ENCODE peak calls at places on chromosomes 4 and X, in ten cellular contexts. One of them, this sample, is unnamed.
A peak's percentile ranks its signal among the peaks of the same experiment; 100 is the strongest.

GRCh38 chrX:123190096-123190495 is 6.0 kb downstream of the GRIA3 start:
- DNase-seq in dorsolateral prefrontal cortex: no peak
- DNase-seq in ovary: no peak
- DNase-seq in upper lobe of right lung: no peak
- DNase-seq in psoas muscle: no peak
- DNase-seq in MM.1S: no peak
- DNase-seq in choroid plexus epithelial cell: no peak
- DNase-seq in endothelial cell of umbilical vein: no peak
- DNase-seq in astrocyte of the spinal cord: no peak
- DNase-seq in pancreas: no peak
- DNase-seq in this sample: no peak

GRCh38 chr4:56908206-56909082 is 744 bp downstream of the REST start:
- DNase-seq in dorsolateral prefrontal cortex: peak; percentile 49
- DNase-seq in ovary: peak; percentile 62
- DNase-seq in upper lobe of right lung: peak; percentile 89
- DNase-seq in psoas muscle: peak; percentile 77
- DNase-seq in MM.1S: peak; percentile 76
- DNase-seq in choroid plexus epithelial cell: peak; percentile 71
- DNase-seq in endothelial cell of umbilical vein: peak; percentile 76
- DNase-seq in astrocyte of the spinal cord: peak; percentile 74
- DNase-seq in pancreas: peak; percentile 68
- DNase-seq in this sample: no peak

GRCh38 chr4:119955256-119955655 is 111.4 kb downstream of the MAD2L1 start:
- DNase-seq in dorsolateral prefrontal cortex: no peak
- DNase-seq in ovary: no peak
- DNase-seq in upper lobe of right lung: no peak
- DNase-seq in psoas muscle: no peak
- DNase-seq in MM.1S: no peak
- DNase-seq in choroid plexus epithelial cell: peak; percentile 90
- DNase-seq in endothelial cell of umbilical vein: no peak
- DNase-seq in astrocyte of the spinal cord: no peak
- DNase-seq in pancreas: no peak
- DNase-seq in this sample: no peak

GRCh38 chr4:76212851-76213414 is 691 bp downstream of the SCARB2 start:
- DNase-seq in dorsolateral prefrontal cortex: no peak
- DNase-seq in ovary: no peak
- DNase-seq in upper lobe of right lung: no peak
- DNase-seq in psoas muscle: no peak
- DNase-seq in MM.1S: peak; percentile 73
- DNase-seq in choroid plexus epithelial cell: peak; percentile 64
- DNase-seq in endothelial cell of umbilical vein: peak; percentile 45
- DNase-seq in astrocyte of the spinal cord: peak; percentile 26
- DNase-seq in pancreas: no peak
- DNase-seq in this sample: no peak

GRCh38 chr4:128635141-128635911 is 174.2 kb upstream of the JADE1 start:
- DNase-seq in dorsolateral prefrontal cortex: peak; percentile 89
- DNase-seq in ovary: no peak
- DNase-seq in upper lobe of right lung: peak; percentile 86
- DNase-seq in psoas muscle: peak; percentile 85
- DNase-seq in MM.1S: no peak
- DNase-seq in choroid plexus epithelial cell: peak; percentile 26
- DNase-seq in endothelial cell of umbilical vein: no peak
- DNase-seq in astrocyte of the spinal cord: peak; percentile 80
- DNase-seq in pancreas: peak; percentile 93
- DNase-seq in this sample: no peak

GRCh38 chrX:1564750-1565683 is 26.4 kb upstream of the AKAP17A start:
- DNase-seq in dorsolateral prefrontal cortex: no peak
- DNase-seq in ovary: no peak
- DNase-seq in upper lobe of right lung: peak; percentile 2
- DNase-seq in psoas muscle: no peak
- DNase-seq in MM.1S: no peak
- DNase-seq in choroid plexus epithelial cell: no peak
- DNase-seq in endothelial cell of umbilical vein: no peak
- DNase-seq in astrocyte of the spinal cord: no peak
- DNase-seq in pancreas: no peak
- DNase-seq in this sample: no peak

GRCh38 chr4:103885152-103885551 is 165.4 kb upstream of the TACR3 start:
- DNase-seq in dorsolateral prefrontal cortex: no peak
- DNase-seq in ovary: no peak
- DNase-seq in upper lobe of right lung: no peak
- DNase-seq in psoas muscle: no peak
- DNase-seq in MM.1S: no peak
- DNase-seq in choroid plexus epithelial cell: no peak
- DNase-seq in endothelial cell of umbilical vein: no peak
- DNase-seq in astrocyte of the spinal cord: no peak
- DNase-seq in pancreas: no peak
- DNase-seq in this sample: no peak

GRCh38 chr4:4673070-4673469 is 131.2 kb upstream of the STX18 start:
- DNase-seq in dorsolateral prefrontal cortex: no peak
- DNase-seq in ovary: no peak
- DNase-seq in upper lobe of right lung: no peak
- DNase-seq in psoas muscle: no peak
- DNase-seq in MM.1S: no peak
- DNase-seq in choroid plexus epithelial cell: no peak
- DNase-seq in endothelial cell of umbilical vein: peak; percentile 28
- DNase-seq in astrocyte of the spinal cord: no peak
- DNase-seq in pancreas: no peak
- DNase-seq in this sample: no peak

GRCh38 chr4:53929955-53930798 is 134.2 kb downstream of the CHIC2 start:
- DNase-seq in dorsolateral prefrontal cortex: peak; percentile 55
- DNase-seq in ovary: peak; percentile 76
- DNase-seq in upper lobe of right lung: no peak
- DNase-seq in psoas muscle: peak; percentile 66
- DNase-seq in MM.1S: peak; percentile 60
- DNase-seq in choroid plexus epithelial cell: peak; percentile 94
- DNase-seq in endothelial cell of umbilical vein: peak; percentile 88
- DNase-seq in astrocyte of the spinal cord: peak; percentile 87
- DNase-seq in pancreas: peak; percentile 58
- DNase-seq in this sample: peak; percentile 77

GRCh38 chr4:3673176-3673575 is 93.0 kb upstream of the ADRA2C start:
- DNase-seq in dorsolateral prefrontal cortex: no peak
- DNase-seq in ovary: no peak
- DNase-seq in upper lobe of right lung: peak; percentile 23
- DNase-seq in psoas muscle: peak; percentile 5
- DNase-seq in MM.1S: no peak
- DNase-seq in choroid plexus epithelial cell: no peak
- DNase-seq in endothelial cell of umbilical vein: no peak
- DNase-seq in astrocyte of the spinal cord: no peak
- DNase-seq in pancreas: no peak
- DNase-seq in this sample: no peak

GRCh38 chrX:23792861-23793553 is 10.0 kb downstream of the SAT1 start:
- DNase-seq in dorsolateral prefrontal cortex: no peak
- DNase-seq in ovary: no peak
- DNase-seq in upper lobe of right lung: no peak
- DNase-seq in psoas muscle: no peak
- DNase-seq in MM.1S: no peak
- DNase-seq in choroid plexus epithelial cell: peak; percentile 7
- DNase-seq in endothelial cell of umbilical vein: peak; percentile 52
- DNase-seq in astrocyte of the spinal cord: peak; percentile 15
- DNase-seq in pancreas: no peak
- DNase-seq in this sample: no peak

GRCh38 chr4:159048166-159048886 is 54.6 kb upstream of the RAPGEF2 start:
- DNase-seq in dorsolateral prefrontal cortex: peak; percentile 65
- DNase-seq in ovary: peak; percentile 49
- DNase-seq in upper lobe of right lung: peak; percentile 81
- DNase-seq in psoas muscle: peak; percentile 67
- DNase-seq in MM.1S: no peak
- DNase-seq in choroid plexus epithelial cell: peak; percentile 81
- DNase-seq in endothelial cell of umbilical vein: peak; percentile 89
- DNase-seq in astrocyte of the spinal cord: peak; percentile 72
- DNase-seq in pancreas: peak; percentile 75
- DNase-seq in this sample: no peak

GRCh38 chrX:133749951-133750350 is 235.4 kb downstream of the GPC3 start:
- DNase-seq in dorsolateral prefrontal cortex: no peak
- DNase-seq in ovary: no peak
- DNase-seq in upper lobe of right lung: no peak
- DNase-seq in psoas muscle: no peak
- DNase-seq in MM.1S: no peak
- DNase-seq in choroid plexus epithelial cell: no peak
- DNase-seq in endothelial cell of umbilical vein: no peak
- DNase-seq in astrocyte of the spinal cord: no peak
- DNase-seq in pancreas: no peak
- DNase-seq in this sample: no peak

GRCh38 chr4:33381806-33382205 is 2661.6 kb downstream of the PCDH7 start:
- DNase-seq in dorsolateral prefrontal cortex: no peak
- DNase-seq in ovary: no peak
- DNase-seq in upper lobe of right lung: no peak
- DNase-seq in psoas muscle: no peak
- DNase-seq in MM.1S: no peak
- DNase-seq in choroid plexus epithelial cell: no peak
- DNase-seq in endothelial cell of umbilical vein: no peak
- DNase-seq in astrocyte of the spinal cord: no peak
- DNase-seq in pancreas: no peak
- DNase-seq in this sample: no peak

GRCh38 chrX:9785944-9786741 is at the start of gene SHROOM2:
- DNase-seq in dorsolateral prefrontal cortex: no peak
- DNase-seq in ovary: peak; percentile 53
- DNase-seq in upper lobe of right lung: peak; percentile 66
- DNase-seq in psoas muscle: no peak
- DNase-seq in MM.1S: no peak
- DNase-seq in choroid plexus epithelial cell: no peak
- DNase-seq in endothelial cell of umbilical vein: no peak
- DNase-seq in astrocyte of the spinal cord: no peak
- DNase-seq in pancreas: peak; percentile 25
- DNase-seq in this sample: no peak

GRCh38 chr4:15695240-15695699 is 7.6 kb upstream of the BST1 start:
- DNase-seq in dorsolateral prefrontal cortex: no peak
- DNase-seq in ovary: no peak
- DNase-seq in upper lobe of right lung: no peak
- DNase-seq in psoas muscle: no peak
- DNase-seq in MM.1S: no peak
- DNase-seq in choroid plexus epithelial cell: peak; percentile 78
- DNase-seq in endothelial cell of umbilical vein: peak; percentile 43
- DNase-seq in astrocyte of the spinal cord: peak; percentile 98
- DNase-seq in pancreas: no peak
- DNase-seq in this sample: peak; percentile 98
- TF ChIP-seq CTCF in dorsolateral prefrontal cortex: no peak
- TF ChIP-seq CTCF in ovary: no peak
- TF ChIP-seq CTCF in upper lobe of right lung: no peak
- TF ChIP-seq CTCF in psoas muscle: no peak
- TF ChIP-seq CTCF in MM.1S: no peak
- TF ChIP-seq CTCF in choroid plexus epithelial cell: no peak
- TF ChIP-seq CTCF in endothelial cell of umbilical vein: no peak
- TF ChIP-seq CTCF in astrocyte of the spinal cord: no peak
- TF ChIP-seq CTCF in pancreas: no peak
- TF ChIP-seq CTCF in this sample: no peak

DNA sequence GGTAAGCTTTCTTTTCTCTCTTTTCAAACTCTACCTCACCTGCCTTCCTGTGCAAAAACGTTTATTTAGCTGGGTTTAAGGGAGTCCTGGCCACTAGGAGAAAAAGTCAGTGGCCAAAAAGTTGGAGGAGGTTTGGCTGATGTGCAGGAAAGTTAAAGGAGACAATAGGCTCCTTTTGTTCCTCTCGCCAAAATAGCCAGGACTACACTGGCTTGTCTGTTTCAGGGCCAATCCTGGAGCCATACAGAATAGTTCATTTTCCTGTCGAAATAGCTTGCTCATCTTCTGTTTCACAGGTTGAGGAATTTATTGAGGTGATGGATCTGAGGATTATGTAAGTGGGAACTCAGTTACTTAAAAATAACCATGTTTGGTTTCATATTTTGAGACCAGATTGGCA is 423 bp downstream of the HEPH start:
- DNase-seq in dorsolateral prefrontal cortex: no peak
- DNase-seq in ovary: no peak
- DNase-seq in upper lobe of right lung: no peak
- DNase-seq in psoas muscle: no peak
- DNase-seq in MM.1S: no peak
- DNase-seq in choroid plexus epithelial cell: no peak
- DNase-seq in endothelial cell of umbilical vein: no peak
- DNase-seq in astrocyte of the spinal cord: no peak
- DNase-seq in pancreas: no peak
- DNase-seq in this sample: no peak
- H3K4me3 ChIP-seq in dorsolateral prefrontal cortex: peak overlapping the region; percentile 33
- H3K4me3 ChIP-seq in ovary: peak overlapping the region; percentile 21
- H3K4me3 ChIP-seq in upper lobe of right lung: peak overlapping the region; percentile 36
- H3K4me3 ChIP-seq in psoas muscle: peak overlapping the region; percentile 22
- H3K4me3 ChIP-seq in MM.1S: no peak overlapping the region
- H3K4me3 ChIP-seq in choroid plexus epithelial cell: peak overlapping the region; percentile 10
- H3K4me3 ChIP-seq in endothelial cell of umbilical vein: no peak overlapping the region
- H3K4me3 ChIP-seq in astrocyte of the spinal cord: peak overlapping the region; percentile 8
- H3K4me3 ChIP-seq in pancreas: no peak overlapping the region
- H3K4me3 ChIP-seq in this sample: peak overlapping the region; percentile 23

GRCh38 chr4:20543131-20543530 is 157.1 kb upstream of the PACRGL start:
- DNase-seq in dorsolateral prefrontal cortex: no peak
- DNase-seq in ovary: no peak
- DNase-seq in upper lobe of right lung: no peak
- DNase-seq in psoas muscle: no peak
- DNase-seq in MM.1S: no peak
- DNase-seq in choroid plexus epithelial cell: no peak
- DNase-seq in endothelial cell of umbilical vein: no peak
- DNase-seq in astrocyte of the spinal cord: no peak
- DNase-seq in pancreas: no peak
- DNase-seq in this sample: no peak
- TF ChIP-seq CTCF in dorsolateral prefrontal cortex: no peak
- TF ChIP-seq CTCF in ovary: no peak
- TF ChIP-seq CTCF in upper lobe of right lung: no peak
- TF ChIP-seq CTCF in psoas muscle: no peak
- TF ChIP-seq CTCF in MM.1S: no peak
- TF ChIP-seq CTCF in choroid plexus epithelial cell: no peak
- TF ChIP-seq CTCF in endothelial cell of umbilical vein: no peak
- TF ChIP-seq CTCF in astrocyte of the spinal cord: no peak
- TF ChIP-seq CTCF in pancreas: no peak
- TF ChIP-seq CTCF in this sample: no peak

DNA sequence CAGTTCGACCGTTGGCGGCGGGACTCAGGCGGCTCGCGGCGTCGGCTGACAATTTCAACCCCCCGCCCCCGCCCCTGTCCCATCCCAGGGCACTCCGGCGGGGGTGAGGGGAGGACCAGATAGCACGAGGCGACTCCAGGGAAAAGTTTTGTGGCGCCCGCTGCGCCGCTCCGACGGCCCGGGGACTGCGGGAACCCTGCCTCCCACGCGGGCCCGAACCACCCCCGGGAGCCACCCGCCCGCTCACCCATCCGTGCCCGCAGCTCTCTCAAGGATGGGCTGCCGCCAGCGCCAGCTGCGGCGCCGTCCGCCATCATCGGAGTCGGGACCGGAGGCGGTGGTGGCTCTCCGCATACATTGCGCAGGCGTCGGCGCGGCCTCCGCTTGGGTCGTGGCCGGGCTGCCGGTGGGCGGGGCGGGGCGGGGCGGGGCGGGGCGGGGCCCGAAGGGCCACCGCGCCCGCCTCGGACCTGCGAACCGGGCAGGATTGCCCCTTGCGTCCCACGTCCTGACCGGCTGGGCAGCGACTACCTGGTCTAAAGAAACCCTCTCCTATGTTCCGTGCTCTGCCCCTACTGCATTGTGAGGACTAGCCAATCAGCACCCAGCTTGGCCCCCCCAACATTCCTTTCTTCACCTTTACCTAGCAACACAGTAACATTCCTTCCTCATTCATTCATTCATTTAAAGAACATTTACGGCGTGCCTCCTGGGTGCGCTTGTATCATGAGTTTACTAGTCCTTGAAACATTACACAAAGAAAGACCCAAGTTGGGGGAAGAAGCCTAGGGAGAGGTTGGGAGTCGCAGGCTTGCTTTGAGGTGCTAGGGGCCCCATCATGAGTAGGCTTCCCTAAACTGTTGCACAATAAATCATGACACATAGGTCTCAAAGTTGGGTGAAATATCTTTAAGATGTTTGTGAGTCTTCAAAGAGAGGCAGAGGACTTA is at the start of gene MAP7D3:
- DNase-seq in dorsolateral prefrontal cortex: peak; percentile 54
- DNase-seq in ovary: peak; percentile 52
- DNase-seq in upper lobe of right lung: peak; percentile 81
- DNase-seq in psoas muscle: peak; percentile 82
- DNase-seq in MM.1S: peak; percentile 71
- DNase-seq in choroid plexus epithelial cell: peak; percentile 51
- DNase-seq in endothelial cell of umbilical vein: peak; percentile 29
- DNase-seq in astrocyte of the spinal cord: peak; percentile 29
- DNase-seq in pancreas: peak; percentile 41
- DNase-seq in this sample: no peak
- H3K4me3 ChIP-seq in dorsolateral prefrontal cortex: peak within 1 kb of the TSS; percentile 54
- H3K4me3 ChIP-seq in ovary: peak within 1 kb of the TSS; percentile 82
- H3K4me3 ChIP-seq in upper lobe of right lung: peak within 1 kb of the TSS; percentile 66
- H3K4me3 ChIP-seq in psoas muscle: peak within 1 kb of the TSS; percentile 77
- H3K4me3 ChIP-seq in MM.1S: peak within 1 kb of the TSS; percentile 83
- H3K4me3 ChIP-seq in choroid plexus epithelial cell: peak within 1 kb of the TSS; percentile 71
- H3K4me3 ChIP-seq in endothelial cell of umbilical vein: peak within 1 kb of the TSS; percentile 74
- H3K4me3 ChIP-seq in astrocyte of the spinal cord: peak within 1 kb of the TSS; percentile 51
- H3K4me3 ChIP-seq in pancreas: peak within 1 kb of the TSS; percentile 41
- H3K4me3 ChIP-seq in this sample: peak within 1 kb of the TSS; percentile 59